ENCODE peak calls at places on chromosomes 3 and 15, in four cellular contexts. E is activated CD4-positive, alpha-beta T cell treated with anti-CD3 and anti-CD28 coated beads for 24 hours; O is stimulated activated CD4-positive, alpha-beta T cell treated with anti-CD3 and anti-CD28 coated beads, Interleukin-1b, Interleukin-23, amount 100 ng/mL, for 4 hours; M is nucleus accumbens. Y is an unnamed sample.

GRCh38 chr3:45923755-45924154 is 19.5 kb upstream of the CXCR6 start:
- DNase-seq in O (no peak), M (no peak), E (no peak), Y (no peak)

GRCh38 chr15:78321041-78321570 is 19.0 kb upstream of the CRABP1 start:
- DNase-seq in E (no peak), O (no peak), M (no peak), Y (peak)

GRCh38 chr3:187935623-187936156 is 190.4 kb upstream of the BCL6 start:
- DNase-seq in O (no peak), M (no peak), E (no peak), Y (peak)

GRCh38 chr15:62173215-62173614 is 8.1 kb upstream of the C2CD4B start:
- DNase-seq in E (no peak), O (no peak), M (no peak), Y (no peak)

GRCh38 chr3:192772495-192772894 is 45.2 kb upstream of the FGF12 start:
- DNase-seq in M (no peak), E (no peak), O (no peak), Y (peak)

GRCh38 chr15:28960979-28961378 is 75.2 kb downstream of the APBA2 start:
- DNase-seq in E (no peak), O (no peak), M (no peak), Y (no peak)

GRCh38 chr3:184552296-184552695 is 9.3 kb upstream of the EPHB3 start:
- DNase-seq in O (no peak), E (no peak), M (no peak), Y (no peak)

GRCh38 chr3:52372822-52373504 is 56.8 kb downstream of the DNAH1 start:
- DNase-seq in O (no peak), M (no peak), E (no peak), Y (no peak)

GRCh38 chr3:55174723-55175122 is 246.9 kb upstream of the LRTM1 start:
- DNase-seq in O (no peak), M (no peak), E (no peak), Y (no peak)

GRCh38 chr3:177538064-177538742 is 340.9 kb upstream of the TBL1XR1 start:
- DNase-seq in O (no peak), E (no peak), M (no peak), Y (no peak)

GRCh38 chr15:73872370-73872769 is 994 bp upstream of the TBC1D21 start:
- DNase-seq in E (no peak), M (no peak), O (no peak), Y (no peak)

GRCh38 chr3:58640700-58641372 is 25.7 kb downstream of the FAM3D start:
- DNase-seq in E (peak), O (peak), M (peak), Y (peak)

GRCh38 chr3:78994174-78995027 is 773.4 kb downstream of the ROBO1 start:
- DNase-seq in E (no peak), O (no peak), M (no peak), Y (no peak)

GRCh38 chr15:33215941-33216872 is 21.7 kb upstream of the FMN1 start:
- DNase-seq in O (no peak), M (no peak), E (no peak), Y (peak)

GRCh38 chr3:166455724-166456123 is 618.5 kb upstream of the BCHE start:
- DNase-seq in O (no peak), M (no peak), E (no peak), Y (peak)

GRCh38 chr3:8446845-8447244 is 54.8 kb upstream of the LMCD1 start:
- DNase-seq in M (no peak), O (no peak), E (no peak), Y (no peak)

GRCh38 chr3:120145498-120146285 is 51.4 kb upstream of the GSK3B start:
- DNase-seq in O (no peak), E (peak), M (no peak), Y (no peak)

GRCh38 chr15:57432141-57432701 is 55.9 kb downstream of the CGNL1 start:
- DNase-seq in E (no peak), M (no peak), O (no peak), Y (peak)